ENCODE peak calls at places on chromosomes 16 and 17, in four cellular contexts. One of them, this sample, is unnamed.

GRCh38 chr17:78383725-78384471 is 5.4 kb downstream of the PGS1 start:
- DNase-seq in H1: no peak
- DNase-seq in mucosa of descending colon: peak
- DNase-seq in GM03348: peak
- DNase-seq in this sample: no peak

GRCh38 chr17:29613371-29613837 is 9.3 kb downstream of the CORO6 start:
- DNase-seq in H1: peak
- DNase-seq in mucosa of descending colon: peak
- DNase-seq in GM03348: peak
- DNase-seq in this sample: no peak

GRCh38 chr17:37802712-37803416 is 58.0 kb upstream of the HNF1B start:
- DNase-seq in H1: no peak
- DNase-seq in mucosa of descending colon: no peak
- DNase-seq in GM03348: peak
- DNase-seq in this sample: no peak

GRCh38 chr17:77451894-77452852 is 311.4 kb downstream of the SEC14L1 start:
- DNase-seq in H1: peak
- DNase-seq in mucosa of descending colon: peak
- DNase-seq in GM03348: peak
- DNase-seq in this sample: no peak

GRCh38 chr16:1439058-1439698 is 5.2 kb downstream of the CCDC154 start:
- DNase-seq in H1: no peak
- DNase-seq in mucosa of descending colon: no peak
- DNase-seq in GM03348: no peak
- DNase-seq in this sample: no peak

GRCh38 chr16:56800355-56800754 is 64.7 kb upstream of the SLC12A3 start:
- DNase-seq in H1: no peak
- DNase-seq in mucosa of descending colon: no peak
- DNase-seq in GM03348: peak
- DNase-seq in this sample: no peak

GRCh38 chr16:20865420-20866126 is 34.6 kb downstream of the DCUN1D3 start:
- DNase-seq in H1: no peak
- DNase-seq in mucosa of descending colon: no peak
- DNase-seq in GM03348: no peak
- DNase-seq in this sample: no peak

GRCh38 chr17:50605434-50605833 is 29.2 kb upstream of the ABCC3 start:
- DNase-seq in H1: no peak
- DNase-seq in mucosa of descending colon: no peak
- DNase-seq in GM03348: no peak
- DNase-seq in this sample: no peak

GRCh38 chr17:49633250-49633649 is 44.6 kb downstream of the SPOP start:
- DNase-seq in H1: no peak
- DNase-seq in mucosa of descending colon: no peak
- DNase-seq in GM03348: no peak
- DNase-seq in this sample: no peak

GRCh38 chr16:58385218-58385773 is 7.0 kb upstream of the GINS3 start:
- DNase-seq in H1: no peak
- DNase-seq in mucosa of descending colon: no peak
- DNase-seq in GM03348: no peak
- DNase-seq in this sample: no peak

GRCh38 chr16:85455534-85455933 is 157.6 kb upstream of the GSE1 start:
- DNase-seq in H1: no peak
- DNase-seq in mucosa of descending colon: no peak
- DNase-seq in GM03348: no peak
- DNase-seq in this sample: no peak

GRCh38 chr17:45293413-45294211 is 23.2 kb downstream of the MAP3K14 start:
- DNase-seq in H1: no peak
- DNase-seq in mucosa of descending colon: peak
- DNase-seq in GM03348: peak
- DNase-seq in this sample: no peak

GRCh38 chr17:8659758-8660410 is 29.4 kb upstream of the MYH10 start:
- DNase-seq in H1: no peak
- DNase-seq in mucosa of descending colon: no peak
- DNase-seq in GM03348: no peak
- DNase-seq in this sample: no peak

This sample was measured in iPS DF 6.9.